ENCODE peak calls at places on chromosomes 4 and X, in nine cellular contexts. One of them, this sample, is unnamed.

GRCh38 chrX:107571296-107571998 is 56.9 kb upstream of the PRPS1 start:
- DNase-seq in uterus: no peak
- DNase-seq in testis: no peak
- DNase-seq in tibial nerve: no peak
- DNase-seq in A549: peak
- DNase-seq in transverse colon: no peak
- DNase-seq in heart left ventricle: no peak
- DNase-seq in IMR-90: peak
- DNase-seq in GM12892: no peak
- DNase-seq in this sample: no peak

GRCh38 chrX:25597561-25597960 is 540.6 kb upstream of the MAGEB18 start:
- DNase-seq in tibial nerve: no peak
- DNase-seq in IMR-90: no peak
- DNase-seq in GM12892: no peak
- DNase-seq in testis: no peak
- DNase-seq in uterus: no peak
- DNase-seq in transverse colon: no peak
- DNase-seq in heart left ventricle: no peak
- DNase-seq in A549: no peak
- DNase-seq in this sample: no peak

GRCh38 chr4:38980903-38981676 is 51.1 kb downstream of the TMEM156 start:
- DNase-seq in tibial nerve: no peak
- DNase-seq in GM12892: no peak
- DNase-seq in uterus: no peak
- DNase-seq in A549: no peak
- DNase-seq in heart left ventricle: no peak
- DNase-seq in testis: no peak
- DNase-seq in IMR-90: peak
- DNase-seq in transverse colon: no peak
- DNase-seq in this sample: peak

GRCh38 chrX:7278356-7278755 is 130.4 kb upstream of the PUDP start:
- DNase-seq in tibial nerve: no peak
- DNase-seq in GM12892: no peak
- DNase-seq in A549: no peak
- DNase-seq in uterus: no peak
- DNase-seq in testis: no peak
- DNase-seq in IMR-90: no peak
- DNase-seq in transverse colon: no peak
- DNase-seq in heart left ventricle: no peak
- DNase-seq in this sample: no peak

GRCh38 chr4:70994387-70995099 is 1.1 kb downstream of the DCK start:
- DNase-seq in GM12892: no peak
- DNase-seq in uterus: no peak
- DNase-seq in transverse colon: no peak
- DNase-seq in A549: no peak
- DNase-seq in heart left ventricle: no peak
- DNase-seq in testis: no peak
- DNase-seq in IMR-90: no peak
- DNase-seq in tibial nerve: no peak
- DNase-seq in this sample: peak

GRCh38 chr4:1752284-1753041 is 31.1 kb downstream of the TACC3 start:
- DNase-seq in heart left ventricle: no peak
- DNase-seq in A549: no peak
- DNase-seq in GM12892: no peak
- DNase-seq in testis: no peak
- DNase-seq in IMR-90: peak
- DNase-seq in transverse colon: peak
- DNase-seq in tibial nerve: no peak
- DNase-seq in uterus: no peak
- DNase-seq in this sample: no peak

GRCh38 chr4:40316782-40317635 is 18.1 kb upstream of the CHRNA9 start:
- DNase-seq in GM12892: peak
- DNase-seq in A549: no peak
- DNase-seq in IMR-90: peak
- DNase-seq in transverse colon: peak
- DNase-seq in testis: peak
- DNase-seq in heart left ventricle: peak
- DNase-seq in tibial nerve: no peak
- DNase-seq in uterus: peak
- DNase-seq in this sample: no peak

GRCh38 chrX:118847676-118848075 is 24.1 kb downstream of the ZCCHC12 start:
- DNase-seq in IMR-90: peak
- DNase-seq in transverse colon: no peak
- DNase-seq in A549: peak
- DNase-seq in tibial nerve: no peak
- DNase-seq in GM12892: no peak
- DNase-seq in heart left ventricle: no peak
- DNase-seq in testis: no peak
- DNase-seq in uterus: no peak
- DNase-seq in this sample: peak

GRCh38 chr4:13905543-13905942 is 278.0 kb upstream of the BOD1L1 start:
- DNase-seq in tibial nerve: no peak
- DNase-seq in GM12892: no peak
- DNase-seq in uterus: no peak
- DNase-seq in heart left ventricle: no peak
- DNase-seq in testis: no peak
- DNase-seq in transverse colon: no peak
- DNase-seq in A549: no peak
- DNase-seq in IMR-90: peak
- DNase-seq in this sample: no peak

GRCh38 chr4:121696140-121696640 is 590 bp downstream of the ANXA5 start:
- DNase-seq in IMR-90: peak
- DNase-seq in transverse colon: peak
- DNase-seq in uterus: peak
- DNase-seq in A549: no peak
- DNase-seq in heart left ventricle: peak
- DNase-seq in GM12892: no peak
- DNase-seq in testis: peak
- DNase-seq in tibial nerve: peak
- DNase-seq in this sample: peak

GRCh38 chrX:136710324-136710951 is 62.5 kb downstream of the CD40LG start:
- DNase-seq in heart left ventricle: no peak
- DNase-seq in GM12892: no peak
- DNase-seq in tibial nerve: no peak
- DNase-seq in testis: no peak
- DNase-seq in A549: no peak
- DNase-seq in uterus: no peak
- DNase-seq in transverse colon: no peak
- DNase-seq in IMR-90: peak
- DNase-seq in this sample: no peak

DNA sequence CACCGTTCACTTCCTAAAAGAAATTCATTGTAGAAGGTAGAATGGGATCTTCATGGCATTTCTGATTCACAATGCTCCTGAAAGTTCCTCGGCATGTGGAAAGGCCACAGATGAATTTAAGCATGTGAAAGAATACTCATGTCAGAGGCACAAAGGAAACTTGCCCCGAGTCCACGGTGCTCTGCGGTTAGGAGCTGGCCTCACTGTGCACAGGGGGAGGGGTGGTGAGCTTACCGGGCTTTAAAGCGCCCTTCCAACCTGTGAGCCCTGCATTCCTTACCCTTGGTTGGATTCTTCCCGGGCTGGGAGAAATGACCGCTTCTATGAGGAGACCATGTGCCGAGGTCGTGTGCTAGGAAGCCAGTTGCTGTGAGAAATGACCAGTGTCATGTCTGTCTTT is 9.3 kb downstream of the TKTL1 start:
- DNase-seq in A549: no peak
- DNase-seq in GM12892: no peak
- DNase-seq in tibial nerve: no peak
- DNase-seq in testis: no peak
- DNase-seq in IMR-90: no peak
- DNase-seq in uterus: no peak
- DNase-seq in heart left ventricle: no peak
- DNase-seq in transverse colon: no peak
- DNase-seq in this sample: no peak
- TF ChIP-seq POLR2A in A549: no peak
- TF ChIP-seq POLR2A in GM12892: no peak
- TF ChIP-seq POLR2A in tibial nerve: no peak
- TF ChIP-seq POLR2A in testis: no peak
- TF ChIP-seq POLR2A in IMR-90: no peak
- TF ChIP-seq POLR2A in uterus: no peak
- TF ChIP-seq POLR2A in heart left ventricle: no peak
- TF ChIP-seq POLR2A in transverse colon: no peak
- TF ChIP-seq POLR2A in this sample: no peak

GRCh38 chr4:674172-675035 is at the start of the genes ATP5ME and MYL5:
- DNase-seq in tibial nerve: peak
- DNase-seq in A549: peak
- DNase-seq in GM12892: peak
- DNase-seq in uterus: peak
- DNase-seq in IMR-90: peak
- DNase-seq in heart left ventricle: peak
- DNase-seq in transverse colon: peak
- DNase-seq in testis: peak
- DNase-seq in this sample: peak
- TF ChIP-seq POLR2A in tibial nerve: peak
- TF ChIP-seq POLR2A in A549: peak
- TF ChIP-seq POLR2A in GM12892: peak
- TF ChIP-seq POLR2A in uterus: peak
- TF ChIP-seq POLR2A in IMR-90: peak
- TF ChIP-seq POLR2A in heart left ventricle: no peak
- TF ChIP-seq POLR2A in transverse colon: peak
- TF ChIP-seq POLR2A in testis: peak
- TF ChIP-seq POLR2A in this sample: peak

DNA sequence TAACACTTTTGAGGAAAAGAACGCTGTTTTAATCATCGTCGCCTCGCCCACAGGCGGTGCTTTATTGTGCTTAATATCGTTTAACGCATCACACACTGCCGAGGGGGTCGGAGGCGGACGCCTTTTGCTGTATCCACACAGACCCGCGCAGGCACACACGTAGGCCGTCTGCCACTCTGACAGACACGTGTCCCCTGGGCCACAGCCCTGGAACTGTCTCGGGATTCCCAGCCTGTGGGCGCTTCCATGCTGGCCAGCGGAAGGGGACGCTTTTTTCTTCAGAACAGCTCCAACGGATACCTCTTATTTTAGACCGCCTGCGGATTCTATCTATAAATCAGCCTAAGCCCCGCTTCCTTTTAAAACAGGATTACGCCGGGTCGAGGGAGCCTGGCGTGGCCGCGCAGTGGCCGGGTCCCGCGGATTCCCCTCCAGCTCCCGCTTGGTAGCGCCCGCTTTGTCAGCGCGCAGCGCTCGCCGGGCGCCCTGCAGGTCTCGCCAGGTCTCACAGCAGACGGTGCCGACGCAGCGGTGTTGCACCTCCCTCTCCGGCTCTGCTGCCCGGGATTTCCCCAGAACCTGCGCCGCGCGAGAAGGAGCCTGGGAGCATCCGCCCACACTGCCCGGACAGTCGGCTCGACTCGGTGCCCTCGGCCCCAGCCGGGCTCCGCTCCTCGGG is at the start of gene NOCT:
- DNase-seq in A549: peak
- DNase-seq in GM12892: peak
- DNase-seq in tibial nerve: peak
- DNase-seq in heart left ventricle: peak
- DNase-seq in testis: peak
- DNase-seq in transverse colon: peak
- DNase-seq in uterus: peak
- DNase-seq in IMR-90: peak
- DNase-seq in this sample: peak
- TF ChIP-seq POLR2A in A549: peak
- TF ChIP-seq POLR2A in GM12892: peak
- TF ChIP-seq POLR2A in tibial nerve: peak
- TF ChIP-seq POLR2A in heart left ventricle: peak
- TF ChIP-seq POLR2A in testis: peak
- TF ChIP-seq POLR2A in transverse colon: peak
- TF ChIP-seq POLR2A in uterus: peak
- TF ChIP-seq POLR2A in IMR-90: peak
- TF ChIP-seq POLR2A in this sample: peak

GRCh38 chrX:129792586-129793291 is 13.0 kb downstream of the SASH3 start:
- DNase-seq in IMR-90: no peak
- DNase-seq in A549: no peak
- DNase-seq in uterus: no peak
- DNase-seq in GM12892: no peak
- DNase-seq in testis: no peak
- DNase-seq in tibial nerve: no peak
- DNase-seq in heart left ventricle: no peak
- DNase-seq in transverse colon: no peak
- DNase-seq in this sample: no peak
- TF ChIP-seq POLR2A in IMR-90: no peak
- TF ChIP-seq POLR2A in A549: no peak
- TF ChIP-seq POLR2A in uterus: no peak
- TF ChIP-seq POLR2A in GM12892: no peak
- TF ChIP-seq POLR2A in testis: no peak
- TF ChIP-seq POLR2A in tibial nerve: no peak
- TF ChIP-seq POLR2A in heart left ventricle: no peak
- TF ChIP-seq POLR2A in transverse colon: no peak
- TF ChIP-seq POLR2A in this sample: no peak

This sample was measured in erythroblast.